ENCODE peak calls at places on chromosomes 7 and 10, in nine cellular contexts. Q is lung, R is WERI-Rb-1, Y is epithelial cell of esophagus, A is psoas muscle, F is MM.1S, I is A549, T is body of pancreas, W is nephron progenitor cell. L is an unnamed sample.

GRCh38 chr7:121337398-121337797 is 8.6 kb downstream of the WNT16 start:
- DNase-seq in W (no peak), R (peak), F (no peak), I (no peak), T (no peak), Q (no peak), A (no peak), Y (peak), L (no peak)

GRCh38 chr7:128137096-128137655 is 103.9 kb upstream of the LEP start:
- DNase-seq in R (no peak), F (no peak), W (no peak), A (no peak), T (no peak), I (no peak), Y (peak), Q (no peak), L (peak)

GRCh38 chr10:131137223-131137622 is 174.3 kb downstream of the TCERG1L start:
- DNase-seq in Q (no peak), W (no peak), T (no peak), I (no peak), F (no peak), R (no peak), Y (no peak), A (no peak), L (no peak)

GRCh38 chr7:93475811-93476210 is 98.7 kb downstream of the CALCR start:
- DNase-seq in R (no peak), T (no peak), Y (no peak), A (no peak), Q (no peak), F (no peak), I (no peak), W (no peak), L (no peak)

GRCh38 chr10:24930427-24930826 is 22.0 kb downstream of the PRTFDC1 start:
- DNase-seq in A (no peak), Q (no peak), R (no peak), W (no peak), I (no peak), F (no peak), T (no peak), Y (no peak), L (no peak)

GRCh38 chr7:139382439-139382838 is 22.7 kb downstream of the LUC7L2 start:
- DNase-seq in Y (no peak), R (no peak), T (no peak), I (no peak), F (no peak), Q (no peak), A (no peak), W (no peak), L (no peak)

GRCh38 chr10:93006435-93007039 is 54.1 kb upstream of the CYP26C1 start:
- DNase-seq in W (peak), T (no peak), A (no peak), Y (peak), Q (no peak), R (no peak), I (peak), F (peak), L (no peak)

GRCh38 chr10:33244354-33244967 is 90.0 kb downstream of the NRP1 start:
- DNase-seq in F (no peak), A (no peak), Q (no peak), I (no peak), Y (no peak), W (no peak), R (no peak), T (no peak), L (no peak)

GRCh38 chr7:137328389-137329120 is 15.0 kb downstream of the PTN start:
- DNase-seq in T (no peak), I (no peak), W (no peak), R (no peak), A (no peak), Q (no peak), F (no peak), Y (no peak), L (no peak)

GRCh38 chr7:2566890-2567662 is 8.3 kb downstream of the IQCE start:
- DNase-seq in F (peak), Q (no peak), R (no peak), Y (no peak), A (peak), T (no peak), I (no peak), W (no peak), L (no peak)

GRCh38 chr10:7529638-7530037 is 118.8 kb upstream of the SFMBT2 start:
- DNase-seq in F (no peak), T (no peak), Y (peak), Q (no peak), R (peak), I (peak), A (no peak), W (no peak), L (no peak)

GRCh38 chr10:75607576-75607975 is 176.2 kb downstream of the LRMDA start:
- DNase-seq in T (no peak), F (no peak), Q (no peak), W (no peak), Y (no peak), A (no peak), R (no peak), I (no peak), L (no peak)

GRCh38 chr10:62735464-62736188 is 68.9 kb upstream of the ADO start:
- DNase-seq in R (no peak), Q (no peak), W (no peak), Y (peak), A (no peak), I (no peak), T (no peak), F (peak), L (no peak)

GRCh38 chr10:122308487-122309141 is 37.5 kb downstream of the BTBD16 start:
- DNase-seq in A (no peak), F (no peak), Q (no peak), T (no peak), W (no peak), Y (peak), R (no peak), I (no peak), L (no peak)

GRCh38 chr10:110491346-110491745 is 6.4 kb upstream of the DUSP5 start:
- DNase-seq in A (no peak), R (no peak), Q (no peak), Y (no peak), T (no peak), I (no peak), W (no peak), F (no peak), L (no peak)

GRCh38 chr10:86139066-86139657 is 227.4 kb downstream of the GRID1 start:
- DNase-seq in T (no peak), A (no peak), I (peak), W (peak), Q (no peak), F (no peak), R (peak), Y (no peak), L (no peak)

GRCh38 chr10:44974628-44975431 is 3.8 kb downstream of the DEPP1 start:
- DNase-seq in I (peak), A (peak), F (peak), Q (peak), R (peak), Y (peak), W (peak), T (peak), L (no peak)

GRCh38 chr10:55283041-55283440 is 482.0 kb upstream of the PCDH15 start:
- DNase-seq in F (no peak), W (no peak), A (no peak), R (no peak), I (no peak), Y (peak), T (no peak), Q (no peak), L (no peak)

GRCh38 chr10:55280696-55281095 is 479.7 kb upstream of the PCDH15 start:
- DNase-seq in F (no peak), T (no peak), I (no peak), A (no peak), W (no peak), R (no peak), Y (no peak), Q (no peak), L (no peak)
- TF ChIP-seq CTCF in F (no peak), T (no peak), I (no peak), A (no peak), W (no peak), R (no peak), Y (no peak), Q (no peak), L (no peak)

GRCh38 chr7:875476-876076 is 778 bp upstream of the GET4 start:
- DNase-seq in Q (peak), W (peak), R (no peak), T (peak), I (no peak), Y (no peak), F (no peak), A (peak), L (no peak)

GRCh38 chr7:876972-877311 is 588 bp downstream of the GET4 start:
- DNase-seq in Q (no peak), R (peak), Y (peak), A (peak), T (no peak), W (no peak), F (no peak), I (peak), L (no peak)

GRCh38 chr7:877312-878232 is 1.2 kb downstream of the GET4 start:
- DNase-seq in W (peak), R (peak), T (peak), I (no peak), F (no peak), Q (peak), Y (peak), A (peak), L (no peak)

GRCh38 chr7:875051-875450 is 1.3 kb upstream of the GET4 start:
- DNase-seq in W (no peak), Y (no peak), T (no peak), Q (no peak), R (no peak), F (no peak), A (no peak), I (no peak), L (no peak)

DNA sequence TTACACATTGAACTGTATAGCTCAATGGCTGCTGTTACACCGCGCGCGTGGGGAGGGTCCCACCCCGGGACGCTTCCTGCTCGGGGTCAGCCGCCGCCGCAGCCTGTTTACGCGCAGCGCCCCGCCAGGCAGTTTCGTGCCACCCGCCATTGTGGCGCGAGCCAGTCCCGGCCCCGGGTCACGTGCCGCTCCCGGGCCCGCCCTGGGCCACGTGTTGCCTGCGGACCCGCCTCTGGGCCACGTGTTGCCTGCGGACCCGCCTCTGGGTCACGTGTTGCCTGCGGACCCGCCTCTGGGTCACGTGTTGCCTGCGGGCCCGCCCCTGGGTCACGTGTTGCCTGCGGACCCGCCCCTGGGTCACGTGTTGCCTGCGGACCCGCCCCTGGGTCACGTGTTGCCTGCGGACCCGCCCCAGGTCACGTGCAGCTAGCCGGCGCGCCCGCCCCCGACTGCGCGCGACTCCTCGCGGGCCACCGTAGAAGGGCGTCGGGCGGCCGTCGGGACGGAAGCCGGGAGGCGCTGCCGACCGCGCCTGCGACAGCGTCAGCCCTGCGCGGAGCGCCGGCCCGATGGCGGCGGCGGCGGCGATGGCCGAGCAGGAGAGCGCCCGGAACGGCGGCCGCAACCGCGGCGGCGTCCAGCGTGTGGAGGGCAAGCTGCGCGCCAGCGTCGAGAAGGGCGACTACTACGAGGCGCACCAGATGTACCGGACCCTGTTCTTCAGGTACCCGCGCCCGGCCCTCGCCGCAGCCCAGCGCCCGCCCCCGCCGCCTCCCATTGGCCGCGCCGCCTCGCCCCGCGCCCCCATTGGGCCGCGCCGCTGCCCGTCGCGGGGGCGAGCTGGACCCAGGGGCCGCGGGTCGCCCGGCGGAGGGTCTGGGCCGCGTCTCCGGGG is at the start of gene GET4:
- DNase-seq in Q (peak), A (peak), I (peak), T (peak), F (peak), W (peak), R (peak), Y (peak), L (peak)
- TF ChIP-seq CTCF in Q (no peak), A (peak), I (peak), T (no peak), F (peak), W (no peak), R (no peak), Y (no peak), L (peak)

GRCh38 chr7:102914585-102914984 is 1.8 kb downstream of the LRRC17 start:
- DNase-seq in T (peak), R (peak), F (no peak), Q (no peak), I (no peak), A (no peak), W (peak), Y (no peak), L (no peak)

GRCh38 chr7:102918865-102919264 is 6.1 kb downstream of the LRRC17 start:
- DNase-seq in W (no peak), T (no peak), Q (no peak), A (no peak), I (no peak), R (no peak), F (no peak), Y (no peak), L (no peak)

GRCh38 chr7:102916426-102916825 is 3.6 kb downstream of the LRRC17 start:
- DNase-seq in Q (no peak), W (no peak), R (no peak), T (no peak), I (no peak), F (no peak), A (no peak), Y (peak), L (no peak)

GRCh38 chr7:102916881-102917280 is 4.1 kb downstream of the LRRC17 start:
- DNase-seq in T (no peak), Y (no peak), A (no peak), Q (no peak), W (no peak), F (no peak), R (no peak), I (no peak), L (no peak)

GRCh38 chr7:102917436-102918353 is 4.9 kb downstream of the LRRC17 start:
- DNase-seq in W (no peak), A (no peak), Y (no peak), R (no peak), T (no peak), I (no peak), F (no peak), Q (no peak), L (no peak)
- TF ChIP-seq CTCF in W (no peak), A (no peak), Y (no peak), R (peak), T (no peak), I (no peak), F (no peak), Q (no peak), L (no peak)

GRCh38 chr10:79452174-79452611 is 6.8 kb upstream of the ZCCHC24 start:
- DNase-seq in F (no peak), R (no peak), Y (no peak), A (no peak), W (no peak), I (no peak), T (no peak), Q (no peak), L (no peak)
- TF ChIP-seq CTCF in F (no peak), R (no peak), Y (no peak), A (no peak), W (no peak), I (no peak), T (no peak), Q (no peak), L (no peak)

L was measured in CD14-positive monocyte.